ENCODE peak calls at places on chromosomes 4 and X, in ten cellular contexts. I is psoas muscle; S is Panc1; H is uterus; W is CD8-positive, alpha-beta T cell; P is tibial nerve; B is fibroblast of lung; C is left lung; Z is lower lobe of right lung; N is K562. T is an unnamed sample.

GRCh38 chrX:153551135-153551534 is 33.7 kb downstream of the ATP2B3 start:
- DNase-seq in I (no peak), S (no peak), H (no peak), W (no peak), P (no peak), B (peak; percentile 20), C (no peak), Z (no peak), N (no peak), T (no peak)

GRCh38 chr4:83490876-83491450 is 6.1 kb upstream of the ABRAXAS1 start:
- DNase-seq in I (no peak), S (peak; percentile 38), H (no peak), W (no peak), P (no peak), B (peak; percentile 24), C (no peak), Z (no peak), N (peak; percentile 72), T (no peak)

GRCh38 chr4:156941940-156942548 is 29.6 kb downstream of the PDGFC start:
- DNase-seq in I (no peak), S (no peak), H (peak; percentile 24), W (no peak), P (no peak), B (peak; percentile 98), C (peak; percentile 69), Z (peak; percentile 64), N (no peak), T (peak; percentile 89)

GRCh38 chr4:3516061-3516835 is 16.0 kb downstream of the LRPAP1 start:
- DNase-seq in I (no peak), S (no peak), H (no peak), W (no peak), P (no peak), B (no peak), C (no peak), Z (peak; percentile 38), N (no peak), T (no peak)

GRCh38 chrX:31483336-31483735 is 411.5 kb upstream of the FTHL17 start:
- DNase-seq in I (no peak), S (no peak), H (no peak), W (no peak), P (no peak), B (peak; percentile 87), C (no peak), Z (no peak), N (no peak), T (no peak)

GRCh38 chr4:139753686-139754085 is 88.1 kb downstream of the MGST2 start:
- DNase-seq in I (no peak), S (no peak), H (no peak), W (no peak), P (no peak), B (no peak), C (no peak), Z (no peak), N (no peak), T (no peak)

GRCh38 chrX:143633530-143634372 is 2.1 kb downstream of the SLITRK4 start:
- DNase-seq in I (no peak), S (no peak), H (no peak), W (no peak), P (no peak), B (no peak), C (no peak), Z (peak; percentile 28), N (no peak), T (no peak)

GRCh38 chrX:151711154-151711553 is 4.7 kb upstream of the FATE1 start:
- DNase-seq in I (no peak), S (no peak), H (no peak), W (no peak), P (no peak), B (no peak), C (no peak), Z (no peak), N (no peak), T (no peak)

GRCh38 chr4:125011646-125012045 is 299.1 kb upstream of the ANKRD50 start:
- DNase-seq in I (no peak), S (no peak), H (no peak), W (no peak), P (no peak), B (peak; percentile 11), C (no peak), Z (no peak), N (no peak), T (no peak)

GRCh38 chrX:124504106-124504983 is 158.0 kb downstream of the SH2D1A start:
- DNase-seq in I (no peak), S (no peak), H (no peak), W (no peak), P (no peak), B (no peak), C (no peak), Z (no peak), N (no peak), T (no peak)

GRCh38 chr4:158578476-158578875 is 56.8 kb downstream of the RXFP1 start:
- DNase-seq in I (no peak), S (no peak), H (no peak), W (no peak), P (no peak), B (peak; percentile 30), C (no peak), Z (no peak), N (no peak), T (no peak)

GRCh38 chrX:131746491-131746968 is 202.7 kb downstream of the OR13H1 start:
- DNase-seq in I (peak; percentile 76), S (peak; percentile 91), H (peak; percentile 87), W (peak; percentile 87), P (no peak), B (peak; percentile 67), C (peak; percentile 77), Z (no peak), N (peak; percentile 48), T (no peak)

GRCh38 chrX:39361736-39362135 is 560.5 kb downstream of the MID1IP1 start:
- DNase-seq in I (no peak), S (no peak), H (no peak), W (no peak), P (no peak), B (no peak), C (no peak), Z (no peak), N (no peak), T (no peak)

GRCh38 chrX:24014388-24015018 is 12.5 kb downstream of the KLHL15 start:
- DNase-seq in I (no peak), S (no peak), H (no peak), W (no peak), P (no peak), B (no peak), C (no peak), Z (no peak), N (no peak), T (no peak)

DNA sequence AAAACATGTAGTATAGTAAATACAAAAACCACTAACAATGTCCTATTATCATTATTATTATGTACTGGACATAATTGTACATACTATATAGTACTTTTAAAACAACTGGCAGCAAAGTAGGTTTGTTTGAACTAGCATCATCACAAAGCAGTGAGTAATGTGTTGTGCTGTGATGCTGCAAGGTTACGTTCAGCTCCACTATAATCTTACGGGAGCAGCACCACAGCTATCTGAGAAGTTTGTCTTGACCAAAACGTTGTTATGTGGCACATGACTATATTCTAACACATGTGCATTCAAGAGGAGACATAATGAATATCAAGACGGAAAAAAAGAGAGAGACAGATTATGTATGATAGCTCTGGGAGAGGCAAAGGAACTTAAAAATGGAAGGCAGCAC is 33.6 kb downstream of the DHX15 start:
- DNase-seq in I (no peak), S (no peak), H (no peak), W (no peak), P (no peak), B (no peak), C (no peak), Z (no peak), N (no peak), T (no peak)
- TF ChIP-seq CTCF in I (no peak), S (no peak), H (no peak), W (no peak), P (no peak), B (no peak), C (no peak), Z (no peak), N (no peak), T (no peak)

DNA sequence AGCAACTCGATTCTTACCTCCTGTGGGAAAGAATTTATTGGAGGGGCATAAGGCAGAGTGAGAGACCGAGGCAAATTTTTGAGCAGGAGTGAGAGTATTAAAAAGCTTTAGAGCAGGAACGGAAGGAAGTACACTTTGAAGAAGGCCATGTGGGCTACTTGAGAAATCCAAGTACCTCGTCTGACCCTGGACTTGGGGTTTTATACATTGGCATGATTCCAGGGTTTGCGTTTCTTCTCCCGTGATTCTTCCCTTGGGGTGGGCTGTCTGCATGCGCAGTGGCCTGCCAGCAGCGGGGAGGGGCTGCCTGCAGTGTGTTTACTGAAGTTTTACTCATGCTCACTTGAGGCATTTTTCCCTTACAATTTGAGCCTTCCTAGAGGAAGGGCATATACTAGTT is 3.4 kb downstream of the GALNT7 start:
- DNase-seq in I (no peak), S (no peak), H (no peak), W (no peak), P (no peak), B (no peak), C (no peak), Z (no peak), N (no peak), T (no peak)
- H3K4me3 ChIP-seq in I (no peak overlapping the region), S (peak overlapping the region; percentile 75), H (no peak overlapping the region), W (no peak overlapping the region), P (no peak overlapping the region), B (no peak overlapping the region), C (no peak overlapping the region), Z (no peak overlapping the region), N (no peak overlapping the region), T (no peak overlapping the region)

DNA sequence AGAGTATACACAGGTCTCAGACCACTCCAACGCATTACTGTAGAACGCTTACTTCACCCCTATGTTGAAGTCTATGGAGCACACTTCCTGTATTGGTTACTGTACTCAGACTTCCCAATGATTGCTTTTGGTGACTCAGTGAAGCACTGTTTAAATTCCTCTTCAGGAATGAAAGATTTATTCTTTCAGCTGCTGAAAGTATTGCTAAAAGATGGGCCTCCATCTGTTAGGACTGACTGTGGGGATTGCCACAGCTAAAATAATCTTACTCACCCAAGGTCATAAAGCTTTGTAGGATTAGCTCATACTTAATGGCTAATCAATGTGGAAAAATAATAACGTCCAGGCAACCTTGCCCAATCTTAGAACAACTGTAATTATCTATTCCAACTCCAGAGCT is 281.8 kb upstream of the HS3ST1 start:
- DNase-seq in I (no peak), S (no peak), H (no peak), W (no peak), P (no peak), B (peak; percentile 78), C (no peak), Z (no peak), N (no peak), T (no peak)
- H3K27ac ChIP-seq in I (no peak overlapping the region), S (no peak overlapping the region), H (no peak overlapping the region), W (no peak overlapping the region), P (no peak overlapping the region), B (no peak overlapping the region), C (no peak overlapping the region), Z (no peak overlapping the region), N (no peak overlapping the region), T (no peak overlapping the region)

GRCh38 chrX:17882680-17883079 is 21.6 kb upstream of the RAI2 start:
- DNase-seq in I (no peak), S (no peak), H (no peak), W (no peak), P (no peak), B (no peak), C (no peak), Z (no peak), N (no peak), T (no peak)

DNA sequence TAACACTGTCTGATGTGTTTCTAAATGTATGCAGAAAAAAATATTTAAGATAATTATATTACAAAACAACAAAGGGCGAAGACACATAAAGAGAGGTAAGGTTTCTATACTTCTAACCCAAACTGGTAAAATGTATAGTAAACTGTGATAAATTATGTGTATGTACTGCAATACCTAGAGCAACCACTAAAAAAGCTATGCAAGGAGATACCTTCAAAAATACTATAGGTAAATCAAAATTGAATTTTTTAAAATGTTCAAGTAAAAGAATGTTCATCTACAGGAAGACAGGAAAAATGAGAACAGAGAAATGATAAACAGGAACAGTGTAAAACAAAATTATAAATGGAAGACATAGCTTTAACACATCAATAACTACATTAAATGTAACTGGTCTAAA is 27.3 kb upstream of the RAI2 start:
- DNase-seq in I (no peak), S (no peak), H (no peak), W (no peak), P (no peak), B (no peak), C (no peak), Z (no peak), N (no peak), T (no peak)
- TF ChIP-seq CTCF in I (peak; percentile 9), S (no peak), H (no peak), W (no peak), P (no peak), B (no peak), C (no peak), Z (no peak), N (no peak), T (peak; percentile 13)